ENCODE peak calls at places on chromosomes 1 and 21, in seven cellular contexts. D is mucosa of descending colon, U is BJ, A is right atrium auricular region, S is tibial nerve, P is IMR-90, C is HCT116. G is an unnamed sample.

GRCh38 chr1:67590329-67590728 is 94.7 kb upstream of the GADD45A start:
- DNase-seq in P (peak; percentile 45), C (no peak), D (no peak), A (peak; percentile 73), S (peak; percentile 21), U (peak; percentile 48), G (peak; percentile 18)

GRCh38 chr1:41653574-41653973 is 169.1 kb upstream of the EDN2 start:
- DNase-seq in P (no peak), U (no peak), D (no peak), S (no peak), C (no peak), A (no peak), G (no peak)

GRCh38 chr1:11054666-11055065 is 5.2 kb downstream of the SRM start:
- DNase-seq in A (no peak), U (no peak), C (no peak), P (no peak), D (no peak), S (no peak), G (no peak)

GRCh38 chr21:27425172-27425571 is 458.3 kb upstream of the ADAMTS5 start:
- DNase-seq in A (no peak), S (no peak), D (no peak), U (no peak), C (no peak), P (no peak), G (no peak)

GRCh38 chr21:38322551-38322950 is 65.8 kb downstream of the KCNJ15 start:
- DNase-seq in D (no peak), P (peak; percentile 63), U (no peak), A (no peak), S (no peak), C (no peak), G (no peak)

GRCh38 chr1:213138391-213138790 is 87.3 kb downstream of the RPS6KC1 start:
- DNase-seq in C (no peak), S (no peak), P (no peak), D (no peak), U (no peak), A (no peak), G (no peak)

GRCh38 chr1:247204177-247204647 is 32.4 kb upstream of the ZNF124 start:
- DNase-seq in A (no peak), S (no peak), D (no peak), C (no peak), U (no peak), P (no peak), G (no peak)

GRCh38 chr1:19044975-19045831 is 88.7 kb upstream of the IFFO2 start:
- DNase-seq in P (peak; percentile 17), A (no peak), C (no peak), D (no peak), U (no peak), S (no peak), G (no peak)

GRCh38 chr1:106022312-106022902 is 1034.1 kb upstream of the PRMT6 start:
- DNase-seq in S (no peak), D (no peak), P (no peak), C (no peak), U (no peak), A (no peak), G (no peak)

GRCh38 chr1:20370628-20371200 is 80.0 kb downstream of the VWA5B1 start:
- DNase-seq in P (no peak), C (no peak), A (no peak), D (no peak), S (no peak), U (no peak), G (no peak)

GRCh38 chr1:201559679-201560162 is 20.8 kb downstream of the NAV1 start:
- DNase-seq in S (peak; percentile 72), P (peak; percentile 86), D (peak; percentile 84), A (peak; percentile 86), U (no peak), C (peak; percentile 79), G (peak; percentile 81)

GRCh38 chr1:62218603-62219002 is 24.0 kb downstream of the L1TD1 start:
- DNase-seq in D (no peak), A (no peak), S (no peak), U (no peak), P (no peak), C (no peak), G (no peak)

GRCh38 chr1:19349999-19350398 is 37.9 kb downstream of the SLC66A1 start:
- DNase-seq in S (no peak), A (no peak), U (no peak), D (no peak), P (no peak), C (no peak), G (no peak)

GRCh38 chr1:199774433-199775089 is 252.9 kb upstream of the NR5A2 start:
- DNase-seq in C (no peak), S (no peak), U (no peak), D (no peak), A (no peak), P (peak; percentile 85), G (peak; percentile 40)

GRCh38 chr1:1298861-1299685 is 8.7 kb downstream of the ACAP3 start:
- DNase-seq in P (no peak), C (no peak), U (no peak), S (no peak), A (no peak), D (no peak), G (no peak)

GRCh38 chr1:184975208-184975875 is 1.0 kb upstream of the NIBAN1 start:
- DNase-seq in S (no peak), P (no peak), U (no peak), D (no peak), C (no peak), A (no peak), G (no peak)

GRCh38 chr1:193827516-193827915 is 641.1 kb upstream of the B3GALT2 start:
- DNase-seq in U (no peak), D (no peak), A (no peak), P (no peak), S (no peak), C (no peak), G (no peak)

GRCh38 chr1:223215026-223215425 is 72.0 kb upstream of the TLR5 start:
- DNase-seq in D (no peak), P (no peak), S (no peak), C (no peak), A (no peak), U (no peak), G (no peak)

GRCh38 chr1:39358491-39358890 is 132.9 kb upstream of the BMP8A start:
- DNase-seq in U (no peak), P (no peak), S (no peak), C (no peak), A (no peak), D (no peak), G (no peak)

GRCh38 chr1:39363267-39363666 is 128.2 kb upstream of the BMP8A start:
- DNase-seq in A (no peak), D (no peak), C (no peak), S (no peak), U (no peak), P (no peak), G (no peak)

GRCh38 chr1:39361446-39361845 is 130.0 kb upstream of the BMP8A start:
- DNase-seq in P (no peak), A (no peak), D (no peak), S (no peak), U (no peak), C (no peak), G (no peak)

GRCh38 chr1:39359028-39359570 is 132.3 kb upstream of the BMP8A start:
- DNase-seq in P (no peak), A (no peak), C (no peak), D (no peak), S (no peak), U (no peak), G (no peak)

GRCh38 chr1:39360726-39361125 is 130.7 kb upstream of the BMP8A start:
- DNase-seq in P (no peak), S (no peak), D (no peak), U (no peak), A (no peak), C (no peak), G (no peak)
- H3K36me3 ChIP-seq in P (peaks cover 44% of the 10 kb centered on the region), S (peaks cover 63% of the 10 kb centered on the region), D (no peaks in the 10 kb centered on the region), U (peaks cover 25% of the 10 kb centered on the region), A (peaks cover 81% of the 10 kb centered on the region), C (peaks cover 2% of the 10 kb centered on the region), G (no peaks in the 10 kb centered on the region)

DNA sequence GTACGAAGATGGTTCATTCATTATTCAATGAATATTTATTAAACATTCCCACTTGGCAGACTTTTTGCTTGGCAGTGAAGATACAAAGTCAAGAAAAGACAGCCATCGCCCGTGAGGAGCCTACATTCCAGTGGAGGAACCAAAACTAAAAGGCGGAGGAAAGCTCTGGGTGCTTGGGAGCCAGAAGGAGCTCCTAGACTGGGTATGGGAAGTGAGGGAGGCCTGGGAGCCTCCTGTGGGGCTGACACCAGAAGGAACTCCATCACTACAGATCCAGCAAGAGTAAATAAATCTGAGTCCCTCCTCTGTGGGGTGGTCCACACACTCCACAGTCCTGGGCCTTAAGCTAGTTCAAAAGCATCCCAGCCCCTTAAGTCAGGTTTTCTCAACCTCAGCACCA is 14.9 kb downstream of the RNASEL start:
- DNase-seq in U (no peak), P (no peak), D (no peak), S (no peak), A (no peak), C (no peak), G (no peak)
- H3K36me3 ChIP-seq in U (peaks cover 3% of the 10 kb centered on the region), P (peaks cover 5% of the 10 kb centered on the region), D (no peaks in the 10 kb centered on the region), S (peaks cover 46% of the 10 kb centered on the region), A (peaks cover 24% of the 10 kb centered on the region), C (no peaks in the 10 kb centered on the region), G (no peaks in the 10 kb centered on the region)

GRCh38 chr1:33326690-33327300 is 5.9 kb upstream of the A3GALT2 start:
- DNase-seq in A (no peak), U (no peak), C (no peak), D (no peak), P (no peak), S (no peak), G (no peak)
- H3K36me3 ChIP-seq in A (peaks cover 94% of the 10 kb centered on the region), U (peaks cover 67% of the 10 kb centered on the region), C (peaks cover 83% of the 10 kb centered on the region), D (peaks cover 28% of the 10 kb centered on the region), P (peaks cover 86% of the 10 kb centered on the region), S (peaks cover 98% of the 10 kb centered on the region), G (peaks cover 10% of the 10 kb centered on the region)

DNA sequence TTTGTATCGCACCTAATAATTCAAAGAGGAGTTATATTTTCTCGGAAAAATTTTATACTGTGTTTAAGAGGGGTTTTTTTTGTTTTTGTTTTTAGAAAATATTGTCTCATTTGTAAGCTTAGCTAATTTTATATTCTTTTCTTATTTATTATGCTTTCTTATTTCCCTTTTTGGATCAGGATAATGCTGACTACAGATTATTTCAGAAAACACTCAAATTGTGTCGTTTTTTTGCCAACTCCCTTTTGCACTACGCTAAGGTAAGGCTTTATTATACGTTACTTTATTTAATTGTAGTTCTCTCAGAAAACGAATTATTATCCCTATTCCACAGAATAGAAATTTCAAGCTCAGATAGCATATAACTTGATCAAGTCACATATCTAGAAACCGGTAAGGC is 26.8 kb upstream of the METTL18 start:
- DNase-seq in P (no peak), U (no peak), C (no peak), D (no peak), A (no peak), S (no peak), G (no peak)
- H3K36me3 ChIP-seq in P (peaks cover 3% of the 10 kb centered on the region), U (no peaks in the 10 kb centered on the region), C (no peaks in the 10 kb centered on the region), D (no peaks in the 10 kb centered on the region), A (peaks cover 9% of the 10 kb centered on the region), S (peaks cover 36% of the 10 kb centered on the region), G (no peaks in the 10 kb centered on the region)

GRCh38 chr1:113592223-113592622 is 167.1 kb downstream of the PHTF1 start:
- DNase-seq in P (no peak), U (no peak), C (no peak), A (no peak), S (no peak), D (no peak), G (no peak)
- H3K36me3 ChIP-seq in P (peaks cover 2% of the 10 kb centered on the region), U (no peaks in the 10 kb centered on the region), C (no peaks in the 10 kb centered on the region), A (peaks cover 10% of the 10 kb centered on the region), S (peaks cover 35% of the 10 kb centered on the region), D (no peaks in the 10 kb centered on the region), G (peaks cover 3% of the 10 kb centered on the region)

GRCh38 chr1:55073187-55073916 is 34.0 kb downstream of the PCSK9 start:
- DNase-seq in A (no peak), S (no peak), U (no peak), C (no peak), P (no peak), D (no peak), G (no peak)
- H3K36me3 ChIP-seq in A (peaks cover 77% of the 10 kb centered on the region), S (peaks cover 100% of the 10 kb centered on the region), U (peaks cover 24% of the 10 kb centered on the region), C (peaks cover 35% of the 10 kb centered on the region), P (peaks cover 43% of the 10 kb centered on the region), D (peaks cover 7% of the 10 kb centered on the region), G (peaks cover 87% of the 10 kb centered on the region)